ENCODE peak calls at places on chromosomes 3 and 15, in seven cellular contexts. V, G, O, X, T, Q and C are unnamed samples.

GRCh38 chr3:150450906-150451305 is 42.8 kb downstream of the TSC22D2 start:
- DNase-seq in T (no peak), X (no peak), O (no peak), V (no peak), Q (no peak), G (no peak), C (no peak)

GRCh38 chr3:128073807-128074206 is 21.6 kb downstream of the SEC61A1 start:
- DNase-seq in G (no peak), T (peak; percentile 75), O (no peak), Q (peak; percentile 62), V (no peak), X (no peak), C (no peak)

GRCh38 chr3:50450135-50450911 is 53.1 kb downstream of the CACNA2D2 start:
- DNase-seq in T (peak; percentile 24), O (no peak), Q (no peak), G (no peak), V (no peak), X (peak; percentile 40), C (no peak)

GRCh38 chr15:34514251-34514760 is 69.1 kb downstream of the GOLGA8B start:
- DNase-seq in Q (peak; percentile 57), O (peak; percentile 32), T (peak; percentile 39), X (peak; percentile 25), G (no peak), V (peak; percentile 66), C (no peak)

GRCh38 chr3:14880486-14881179 is 61.9 kb downstream of the FGD5 start:
- DNase-seq in T (no peak), X (no peak), G (no peak), V (no peak), Q (no peak), O (no peak), C (no peak)

GRCh38 chr15:29089731-29090616 is 179.6 kb downstream of the NSMCE3 start:
- DNase-seq in V (no peak), X (no peak), O (no peak), G (peak; percentile 57), T (peak; percentile 13), Q (peak; percentile 26), C (no peak)

GRCh38 chr15:89075121-89075640 is 13.1 kb upstream of the ABHD2 start:
- DNase-seq in O (no peak), T (no peak), G (no peak), Q (no peak), X (no peak), V (no peak), C (no peak)

GRCh38 chr15:81450721-81451120 is 76.7 kb upstream of the TMC3 start:
- DNase-seq in Q (no peak), V (no peak), G (no peak), T (no peak), O (no peak), X (no peak), C (no peak)

GRCh38 chr15:58179741-58180381 is 41.7 kb downstream of the AQP9 start:
- DNase-seq in Q (peak; percentile 73), G (no peak), O (no peak), X (no peak), V (peak; percentile 82), T (peak; percentile 91), C (no peak)

GRCh38 chr3:188052229-188052965 is 101.6 kb upstream of the LPP start:
- DNase-seq in X (peak; percentile 86), Q (no peak), T (no peak), O (no peak), G (no peak), V (no peak), C (no peak)

GRCh38 chr3:133547432-133548041 is 25.9 kb upstream of the CDV3 start:
- DNase-seq in V (no peak), X (peak; percentile 4), Q (peak; percentile 20), T (no peak), G (no peak), O (no peak), C (no peak)

GRCh38 chr3:197748597-197749314 is 927 bp upstream of the FYTTD1 start:
- DNase-seq in V (no peak), O (no peak), X (peak; percentile 69), Q (peak; percentile 30), G (no peak), T (no peak), C (no peak)